ENCODE peak calls at places on chromosomes 6 and 20, in five cellular contexts. O is HepG2, N is SK-N-SH, T is K562, K is GM12878. I is an unnamed sample.

GRCh38 chr20:35648836-35649235 is 15.9 kb downstream of the CPNE1 start:
- DNase-seq in O (no peak), N (no peak), T (no peak), K (no peak), I (no peak)

GRCh38 chr6:23170044-23170443 is 600.7 kb downstream of the HDGFL1 start:
- DNase-seq in O (no peak), N (no peak), T (no peak), K (no peak), I (no peak)

GRCh38 chr6:16102208-16102607 is 26.7 kb upstream of the MYLIP start:
- DNase-seq in O (no peak), N (no peak), T (no peak), K (no peak), I (no peak)

GRCh38 chr6:154367839-154368695 is 11.5 kb upstream of the IPCEF1 start:
- DNase-seq in O (no peak), N (no peak), T (no peak), K (no peak), I (no peak)

GRCh38 chr6:140314675-140315074 is 940.2 kb upstream of the CITED2 start:
- DNase-seq in O (no peak), N (no peak), T (no peak), K (no peak), I (no peak)

GRCh38 chr6:151260191-151260590 is 20.4 kb downstream of the AKAP12 start:
- DNase-seq in O (no peak), N (no peak), T (no peak), K (no peak), I (no peak)

GRCh38 chr6:36550473-36551000 is 3.3 kb upstream of the STK38 start:
- DNase-seq in O (no peak), N (no peak), T (no peak), K (no peak), I (no peak)

GRCh38 chr6:1636971-1637871 is 27.5 kb downstream of the FOXC1 start:
- DNase-seq in O (no peak), N (no peak), T (no peak), K (no peak), I (no peak)

GRCh38 chr6:73516712-73517489 is 3.9 kb downstream of the EEF1A1 start:
- DNase-seq in O (no peak), N (no peak), T (no peak), K (no peak), I (no peak)

GRCh38 chr6:84492246-84493135 is 265.0 kb upstream of the CEP162 start:
- DNase-seq in O (no peak), N (no peak), T (no peak), K (no peak), I (no peak)

GRCh38 chr20:18650224-18650623 is 62.4 kb downstream of the DTD1 start:
- DNase-seq in O (no peak), N (no peak), T (no peak), K (no peak), I (no peak)
- TF ChIP-seq JUND in O (no peak), N (no peak), T (no peak), K (no peak), I (no peak)

GRCh38 chr6:5214570-5215052 is 46.1 kb downstream of the LYRM4 start:
- DNase-seq in O (peak), N (peak), T (peak), K (no peak), I (peak)
- TF ChIP-seq ZBTB33 in O (peak), N (no peak), T (no peak), K (no peak), I (no peak)

DNA sequence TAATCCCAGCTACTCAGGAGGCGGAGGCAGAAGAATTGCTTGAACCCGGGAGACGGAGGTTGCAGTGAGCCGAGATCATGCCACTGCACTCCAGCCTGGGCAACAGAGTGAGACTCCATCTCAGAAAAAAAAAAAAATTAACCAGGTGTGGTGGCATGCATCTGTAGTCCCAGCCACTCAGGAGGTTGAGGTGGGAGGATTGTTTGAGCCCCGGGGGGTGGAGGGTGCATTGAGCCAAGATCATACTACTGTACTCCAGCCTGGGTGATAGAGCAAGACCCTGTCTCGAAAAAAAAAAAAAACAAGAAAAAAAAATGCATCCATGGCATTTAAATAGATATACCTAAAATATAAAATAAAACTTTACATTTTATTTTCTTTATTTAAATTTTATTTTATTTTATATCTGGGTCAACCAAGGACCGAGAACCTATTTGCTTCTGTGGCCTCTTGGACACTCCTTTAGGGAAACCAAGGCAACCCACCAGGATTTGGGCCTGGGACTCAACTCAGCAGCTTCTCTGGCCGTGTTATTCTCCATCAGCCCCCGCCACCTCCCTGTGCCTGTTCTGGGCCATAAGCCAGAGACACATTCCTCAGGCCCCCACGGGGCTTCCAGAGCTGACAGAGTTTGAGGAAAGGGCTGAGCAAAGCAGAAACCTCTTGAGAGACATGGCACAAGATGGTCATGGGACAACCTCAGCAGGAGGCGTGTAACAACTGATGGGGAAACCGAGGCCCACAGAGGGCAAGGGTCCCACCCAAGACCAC is 6.2 kb downstream of the SNTA1 start:
- DNase-seq in O (no peak), N (no peak), T (no peak), K (no peak), I (no peak)
- TF ChIP-seq JUND in O (no peak), N (no peak), T (no peak), K (no peak), I (no peak)

DNA sequence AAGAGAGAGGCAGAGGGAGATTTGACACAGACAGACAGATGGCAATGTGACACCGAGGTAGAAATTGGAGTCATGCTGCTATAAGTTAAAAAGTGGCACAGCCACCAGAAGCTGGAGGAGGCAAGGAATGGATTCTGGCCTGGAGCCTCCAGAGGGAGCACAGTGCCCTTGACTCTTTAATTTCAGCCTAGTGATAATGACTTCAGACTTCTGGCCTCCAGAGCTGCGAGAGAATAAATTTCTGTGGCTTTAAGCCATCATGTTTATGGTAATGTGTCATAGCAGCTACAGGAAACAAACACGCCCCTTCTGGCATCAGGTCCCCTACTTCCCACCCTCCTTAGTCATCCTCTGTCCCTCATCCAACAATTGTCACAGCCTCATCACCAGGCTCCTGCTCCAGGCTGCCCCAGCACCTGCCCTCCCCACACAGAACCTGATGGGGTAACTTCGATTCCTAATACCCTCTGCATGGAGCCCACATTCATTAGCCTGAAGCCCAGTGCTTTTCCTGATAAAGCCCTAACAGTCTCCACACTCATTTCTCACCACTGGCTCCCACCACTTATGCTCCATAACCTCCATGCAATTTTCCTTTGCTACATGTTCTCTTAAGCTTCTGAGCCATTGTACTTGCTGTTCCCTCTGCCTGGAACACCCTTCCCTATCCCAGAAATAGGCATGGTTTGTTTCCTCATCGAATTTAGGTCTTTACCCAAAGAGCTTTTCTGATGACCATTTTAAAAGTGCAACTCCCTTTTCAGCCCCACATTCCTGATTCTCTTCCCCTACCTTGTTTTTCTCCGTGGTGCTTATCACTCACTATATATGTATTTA is 69.7 kb upstream of the TOX2 start:
- DNase-seq in O (no peak), N (no peak), T (no peak), K (no peak), I (peak)
- TF ChIP-seq ZBTB33 in O (no peak), N (no peak), T (no peak), K (no peak), I (no peak)